ENCODE peak calls at places on chromosomes 5 and 9, in eight cellular contexts. Y is LNCaP clone FGC; K is mucosa of descending colon; M is stimulated activated CD4-positive, alpha-beta T cell treated with anti-CD3 and anti-CD28 coated beads, Interleukin-1b, Interleukin-23, amount 100 ng/mL, for 4 hours; B is HEK293T; N is lower lobe of right lung; R is fibroblast of mammary gland; O is sciatic nerve. H is an unnamed sample.

GRCh38 chr5:102545175-102545574 is 46.4 kb upstream of the SLCO6A1 start:
- DNase-seq in Y (no peak), R (no peak), M (no peak), O (no peak), K (no peak), B (peak), N (no peak), H (no peak)

GRCh38 chr9:92730897-92731296 is 33.7 kb downstream of the BICD2 start:
- DNase-seq in B (no peak), O (no peak), N (no peak), Y (no peak), M (no peak), K (no peak), R (no peak), H (peak)

GRCh38 chr9:131727795-131728545 is 11.9 kb downstream of the RAPGEF1 start:
- DNase-seq in M (no peak), B (no peak), R (no peak), N (no peak), K (no peak), Y (no peak), O (no peak), H (no peak)

GRCh38 chr5:112931473-112931872 is 9.4 kb upstream of the REEP5 start:
- DNase-seq in R (peak), M (no peak), Y (no peak), O (no peak), B (no peak), K (no peak), N (no peak), H (no peak)

GRCh38 chr9:19371942-19372341 is 8.1 kb downstream of the RPS6 start:
- DNase-seq in B (peak), O (no peak), R (no peak), M (no peak), Y (no peak), N (no peak), K (no peak), H (no peak)

GRCh38 chr5:88398316-88398715 is 129.7 kb upstream of the TMEM161B start:
- DNase-seq in Y (no peak), K (no peak), B (no peak), M (no peak), R (no peak), N (no peak), O (no peak), H (no peak)

GRCh38 chr9:91221332-91221731 is 140.4 kb downstream of the AUH start:
- DNase-seq in R (peak), Y (no peak), B (no peak), N (no peak), O (no peak), K (no peak), M (no peak), H (no peak)

GRCh38 chr9:3329361-3329760 is 196.4 kb downstream of the RFX3 start:
- DNase-seq in R (peak), M (no peak), O (no peak), B (no peak), K (no peak), Y (peak), N (no peak), H (no peak)

H was measured in spleen.